ENCODE peak calls at places on chromosomes 12 and 14, in seven cellular contexts. Q is HepG2, S is K562, B is HCT116, R is H1, F is SK-N-SH, E is endothelial cell of umbilical vein. I is an unnamed sample.

GRCh38 chr12:27355979-27356378 is 23.3 kb downstream of the BMAL2 start:
- DNase-seq in Q (no peak), E (no peak), F (no peak), S (no peak), B (no peak), R (no peak), I (no peak)

GRCh38 chr12:124915249-124916236 is 1.1 kb upstream of the UBC start:
- DNase-seq in B (no peak), S (peak), F (no peak), E (peak), Q (peak), R (no peak), I (no peak)

GRCh38 chr14:92647499-92648279 is 100.7 kb downstream of the LGMN start:
- DNase-seq in R (no peak), S (no peak), Q (no peak), E (no peak), B (no peak), F (no peak), I (no peak)

GRCh38 chr14:102539544-102540309 is 30.2 kb upstream of the ANKRD9 start:
- DNase-seq in E (no peak), B (no peak), F (peak), R (no peak), S (peak), Q (peak), I (peak)

GRCh38 chr12:102095677-102096263 is 24.1 kb downstream of the NUP37 start:
- DNase-seq in Q (peak), S (peak), B (no peak), F (peak), E (peak), R (no peak), I (peak)

GRCh38 chr12:122096591-122097149 is 18.1 kb downstream of the MLXIP start:
- DNase-seq in B (no peak), F (no peak), R (no peak), E (peak), Q (no peak), S (no peak), I (no peak)

GRCh38 chr12:124347805-124348658 is 53.1 kb downstream of the RFLNA start:
- DNase-seq in Q (peak), B (no peak), F (peak), S (peak), R (peak), E (no peak), I (no peak)

GRCh38 chr14:52391866-52392600 is 77.9 kb downstream of the PTGER2 start:
- DNase-seq in Q (no peak), S (no peak), F (no peak), R (no peak), E (peak), B (peak), I (no peak)

GRCh38 chr12:47079365-47079893 is at the start of gene PCED1B:
- DNase-seq in E (peak), R (peak), Q (peak), S (peak), B (no peak), F (peak), I (no peak)

GRCh38 chr12:70876952-70877351 is 43.6 kb downstream of the PTPRR start:
- DNase-seq in E (no peak), R (no peak), B (no peak), S (no peak), Q (peak), F (no peak), I (no peak)

GRCh38 chr12:64733857-64734256 is 25.3 kb downstream of the GNS start:
- DNase-seq in Q (no peak), B (peak), S (no peak), R (no peak), E (peak), F (no peak), I (no peak)

GRCh38 chr14:67728258-67728657 is 26.6 kb downstream of the RDH12 start:
- DNase-seq in S (no peak), Q (no peak), E (no peak), R (no peak), F (no peak), B (no peak), I (no peak)

GRCh38 chr12:70091021-70091521 is 152.2 kb upstream of the CNOT2 start:
- DNase-seq in F (no peak), E (peak), B (no peak), S (peak), R (no peak), Q (no peak), I (no peak)

GRCh38 chr12:102957339-102958050 is at the start of gene ASCL1:
- DNase-seq in S (no peak), R (peak), B (no peak), Q (no peak), F (peak), E (peak), I (no peak)

GRCh38 chr12:94706250-94706661 is 55.9 kb upstream of the TMCC3 start:
- DNase-seq in Q (no peak), R (no peak), E (no peak), S (no peak), F (no peak), B (no peak), I (no peak)

GRCh38 chr14:76537912-76538647 is 162.1 kb downstream of the ESRRB start:
- DNase-seq in E (no peak), F (peak), Q (no peak), S (no peak), R (no peak), B (no peak), I (no peak)

DNA sequence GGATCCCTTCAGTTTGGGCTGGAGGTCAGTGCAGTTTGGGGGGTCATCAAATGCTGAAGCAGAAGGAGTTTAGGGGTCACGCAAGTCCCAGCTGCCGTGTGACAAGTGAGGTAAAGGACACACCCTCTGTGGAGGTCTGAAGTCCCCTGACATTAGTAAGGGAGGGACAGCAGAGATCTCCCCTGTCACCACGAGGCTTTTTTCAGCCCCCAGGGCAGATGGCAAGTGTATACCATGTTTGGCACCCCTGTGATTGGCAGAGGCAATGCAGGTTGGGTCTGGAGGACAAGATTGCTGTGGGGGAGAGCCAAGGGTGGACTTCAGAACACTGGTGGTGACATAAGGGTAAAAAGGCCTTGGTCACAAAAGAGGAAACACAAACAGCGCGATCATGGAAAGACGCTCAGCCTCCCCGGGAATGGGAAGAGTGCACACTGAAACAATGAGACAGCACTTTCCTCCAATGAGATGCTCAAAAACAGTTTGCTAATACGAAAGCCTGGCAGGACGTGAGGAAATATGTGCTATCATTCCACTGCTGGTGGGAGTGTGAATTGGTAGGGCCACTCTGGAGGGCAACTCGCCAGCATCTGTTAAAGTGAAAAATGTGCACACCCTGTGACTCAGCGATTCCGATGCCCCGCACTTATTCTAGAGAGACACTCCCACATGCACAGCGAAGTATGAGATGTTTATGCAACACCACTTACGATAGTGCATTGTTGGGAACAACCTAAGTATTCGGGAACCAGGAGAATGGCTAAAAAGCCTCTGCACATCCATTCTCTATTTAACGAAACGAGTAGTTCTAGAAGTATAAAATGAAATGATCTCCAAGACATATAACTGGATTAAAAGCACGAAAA is 14.4 kb upstream of the CD27 start:
- DNase-seq in E (peak), F (no peak), Q (peak), B (peak), S (peak), R (no peak), I (peak)
- H3K27ac ChIP-seq in E (peak), F (no peak), Q (peak), B (peak), S (peak), R (no peak), I (peak)

DNA sequence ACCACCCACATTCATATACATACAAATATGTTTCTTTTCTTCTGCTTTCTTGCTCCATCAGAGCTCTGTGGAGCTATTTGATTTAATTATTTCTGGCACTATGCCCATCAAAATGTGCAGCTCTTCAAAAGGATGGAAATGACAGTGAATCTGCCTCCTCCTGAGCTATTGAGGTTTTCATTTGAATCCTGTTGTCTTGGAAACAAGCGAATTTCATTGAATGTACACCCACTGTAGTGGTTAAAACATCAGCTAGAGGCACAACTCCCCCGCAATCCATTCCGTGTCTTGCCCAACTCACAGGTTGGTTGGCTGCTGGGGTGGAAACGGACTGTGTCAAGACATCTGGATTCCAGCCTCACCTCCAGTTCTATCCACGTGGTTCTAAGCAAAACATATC is 199.5 kb downstream of the SPTSSA start:
- DNase-seq in S (no peak), E (no peak), B (no peak), F (peak), Q (no peak), R (no peak), I (no peak)
- TF ChIP-seq POLR2AphosphoS5 in S (no peak), E (no peak), B (no peak), F (no peak), Q (no peak), R (no peak), I (no peak)

GRCh38 chr14:55139152-55139551 is 10.1 kb downstream of the LGALS3 start:
- DNase-seq in B (no peak), S (no peak), Q (no peak), F (no peak), R (no peak), E (no peak), I (no peak)

GRCh38 chr14:55138091-55138490 is 9.0 kb downstream of the LGALS3 start:
- DNase-seq in F (no peak), S (no peak), Q (no peak), E (no peak), R (peak), B (no peak), I (no peak)

GRCh38 chr14:55139696-55140509 is 10.9 kb downstream of the LGALS3 start:
- DNase-seq in F (peak), B (no peak), Q (no peak), S (no peak), R (no peak), E (no peak), I (no peak)

GRCh38 chr14:55136241-55136640 is 7.2 kb downstream of the LGALS3 start:
- DNase-seq in S (no peak), Q (no peak), E (no peak), F (no peak), R (no peak), B (no peak), I (no peak)

DNA sequence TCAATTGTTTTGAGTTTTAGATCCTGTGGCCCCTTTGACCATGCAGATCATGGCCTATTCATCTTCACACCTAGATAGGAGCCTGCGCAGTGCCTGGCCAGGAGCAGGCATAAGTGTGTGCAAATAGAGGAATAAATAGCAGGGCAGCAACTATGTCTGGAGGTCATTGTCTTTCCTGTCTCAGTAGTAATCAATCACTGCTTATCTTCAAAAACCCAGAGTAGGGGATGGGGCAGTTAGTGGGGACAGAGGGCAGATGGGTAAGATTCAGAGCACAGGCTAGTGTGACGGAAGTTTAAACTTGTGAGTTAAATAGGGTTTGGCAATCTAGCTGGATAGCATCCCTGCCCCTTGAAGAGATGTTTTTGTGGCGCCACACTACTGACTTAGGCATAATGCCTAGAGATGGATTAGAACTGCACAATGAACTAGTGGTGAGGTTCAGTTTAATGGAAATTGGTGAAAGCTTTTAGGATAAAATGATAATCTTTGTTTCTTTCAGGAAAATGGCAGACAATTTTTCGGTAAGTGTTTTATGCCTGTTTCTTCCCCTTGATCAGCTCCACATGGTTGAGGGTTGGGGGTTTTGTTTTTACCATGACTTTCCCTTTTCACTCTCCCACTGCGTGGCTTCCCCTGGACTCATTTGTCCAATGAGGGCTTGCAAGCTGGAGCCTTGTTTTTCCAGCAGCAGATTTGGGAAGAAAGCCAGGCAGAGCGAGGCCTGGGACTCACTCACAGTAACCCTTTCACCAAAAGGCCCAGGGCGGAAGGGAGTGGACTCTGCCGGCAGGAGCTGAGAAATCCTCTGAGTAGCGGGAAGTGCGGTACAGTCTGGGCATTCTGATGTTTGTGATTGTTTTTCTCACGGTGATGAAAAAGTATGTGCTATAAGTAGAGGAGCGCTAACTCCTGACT is 8.1 kb downstream of the LGALS3 start:
- DNase-seq in E (peak), F (peak), S (no peak), Q (no peak), B (no peak), R (no peak), I (no peak)
- H3K9ac ChIP-seq in E (no peak), F (no peak), S (no peak), Q (no peak), B (no peak), R (no peak), I (no peak)

GRCh38 chr12:109287811-109288469 is 21.1 kb downstream of the FOXN4 start:
- DNase-seq in S (no peak), Q (no peak), F (no peak), E (no peak), B (no peak), R (no peak), I (no peak)
- H3K27ac ChIP-seq in S (no peak), Q (no peak), F (no peak), E (no peak), B (no peak), R (no peak), I (no peak)

DNA sequence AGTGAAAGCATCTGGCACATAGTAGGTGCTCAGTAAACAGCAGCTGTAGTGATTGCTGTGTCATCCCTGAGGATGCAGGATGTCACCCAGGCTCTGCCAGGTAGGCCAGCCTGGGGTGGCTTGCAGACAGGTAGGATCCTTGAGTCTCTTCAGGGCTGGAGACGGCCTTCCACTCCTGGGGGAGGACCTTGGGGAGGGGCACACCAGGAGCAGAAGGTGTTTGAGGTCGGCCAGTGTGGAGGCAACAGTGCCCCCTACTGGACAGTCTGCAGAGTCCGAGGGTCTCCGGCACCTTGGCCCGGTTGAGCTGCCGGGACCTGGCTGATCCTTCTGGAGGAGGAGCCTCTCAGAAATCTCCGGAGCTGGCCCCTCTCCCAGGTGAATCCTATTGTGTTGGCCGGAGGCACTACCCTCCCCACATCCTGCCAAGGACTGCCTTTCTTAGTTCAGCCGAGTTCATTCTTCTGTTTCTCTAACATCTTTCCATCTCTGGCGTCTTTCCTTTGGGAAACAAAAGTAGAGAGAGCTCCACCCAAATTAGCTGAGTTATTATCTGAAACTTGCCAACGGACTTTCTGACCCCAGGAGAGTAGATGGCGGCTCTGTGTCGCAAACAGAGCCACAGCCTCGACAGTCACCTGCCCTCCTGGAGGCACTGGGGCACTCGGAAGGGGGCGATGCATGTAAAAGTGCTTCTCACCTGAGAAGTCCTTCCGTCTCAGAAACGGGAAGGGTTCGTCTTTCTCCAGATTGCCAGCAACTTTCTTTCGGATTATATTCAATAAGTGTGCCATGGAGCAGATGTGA is 41.9 kb upstream of the CLMN start:
- DNase-seq in R (peak), Q (no peak), E (peak), B (peak), S (peak), F (peak), I (no peak)
- TF ChIP-seq POLR2AphosphoS5 in R (no peak), Q (no peak), E (no peak), B (no peak), S (no peak), F (no peak), I (no peak)

GRCh38 chr12:68785358-68785757 is 22.6 kb upstream of the MDM2 start:
- DNase-seq in F (no peak), B (no peak), S (no peak), R (no peak), Q (no peak), E (no peak), I (no peak)

GRCh38 chr12:68788554-68789143 is 19.3 kb upstream of the MDM2 start:
- DNase-seq in B (no peak), F (no peak), S (no peak), Q (no peak), R (no peak), E (no peak), I (no peak)

GRCh38 chr12:68785823-68786222 is 22.2 kb upstream of the MDM2 start:
- DNase-seq in B (no peak), E (no peak), S (no peak), R (no peak), Q (peak), F (no peak), I (no peak)

GRCh38 chr12:68789144-68789878 is 18.7 kb upstream of the MDM2 start:
- DNase-seq in E (no peak), S (no peak), B (no peak), Q (peak), R (no peak), F (no peak), I (no peak)

DNA sequence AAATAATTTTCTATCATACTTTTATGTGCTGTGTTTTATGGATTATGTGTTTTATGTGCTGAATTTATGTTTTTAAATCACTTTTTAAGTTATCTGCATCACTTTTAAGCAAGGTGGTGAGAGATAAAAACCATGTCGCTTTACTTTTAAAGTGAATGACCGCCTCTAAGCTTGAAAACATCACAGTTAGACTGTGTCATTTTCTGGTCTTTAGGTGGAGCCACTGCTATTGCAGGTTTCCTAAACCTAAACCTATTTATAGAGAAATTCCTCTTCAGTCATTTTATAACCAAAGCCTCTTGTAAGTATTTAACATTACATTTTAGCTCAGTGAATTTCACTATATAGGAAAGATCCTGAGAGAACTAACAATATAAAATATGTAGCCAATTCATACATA is 21.0 kb upstream of the MDM2 start:
- DNase-seq in Q (peak), S (no peak), B (no peak), R (no peak), F (no peak), E (no peak), I (no peak)
- H3K9ac ChIP-seq in Q (peak), S (no peak), B (no peak), R (no peak), F (no peak), E (peak), I (no peak)